ENCODE peak calls at places on chromosomes 13 and 19, in six cellular contexts. V is thoracic aorta, M is uterus, J is WERI-Rb-1, A is HCT116, C is pancreas. X is an unnamed sample.

GRCh38 chr13:48156466-48156865 is 61.6 kb upstream of the MED4 start:
- DNase-seq in V (no peak), M (no peak), J (no peak), A (peak; percentile 13), C (no peak), X (peak; percentile 35)

GRCh38 chr13:24626449-24626848 is 53.8 kb upstream of the ATP12A start:
- DNase-seq in V (no peak), M (no peak), J (no peak), A (no peak), C (no peak), X (no peak)

GRCh38 chr19:49213791-49214190 is 56.2 kb downstream of the TRPM4 start:
- DNase-seq in V (no peak), M (no peak), J (no peak), A (no peak), C (no peak), X (peak; percentile 25)

GRCh38 chr13:95156208-95156607 is 145.0 kb downstream of the ABCC4 start:
- DNase-seq in V (no peak), M (no peak), J (no peak), A (no peak), C (no peak), X (no peak)

GRCh38 chr13:44298314-44298713 is 75.3 kb upstream of the SERP2 start:
- DNase-seq in V (no peak), M (no peak), J (no peak), A (no peak), C (no peak), X (no peak)

GRCh38 chr13:44234566-44234965 is 139.1 kb upstream of the SERP2 start:
- DNase-seq in V (no peak), M (no peak), J (no peak), A (no peak), C (no peak), X (no peak)

GRCh38 chr13:101397742-101398141 is 18.6 kb downstream of the NALCN start:
- DNase-seq in V (no peak), M (no peak), J (no peak), A (no peak), C (no peak), X (no peak)

GRCh38 chr13:47904239-47904638 is 96.8 kb downstream of the SUCLA2 start:
- DNase-seq in V (no peak), M (peak; percentile 43), J (no peak), A (no peak), C (no peak), X (no peak)

GRCh38 chr19:4338441-4339350 is at the start of gene STAP2:
- DNase-seq in V (no peak), M (no peak), J (peak; percentile 63), A (no peak), C (peak; percentile 71), X (peak; percentile 78)

GRCh38 chr13:35552172-35552844 is 75.8 kb upstream of the MAB21L1 start:
- DNase-seq in V (no peak), M (no peak), J (no peak), A (no peak), C (no peak), X (no peak)

GRCh38 chr13:52125547-52125946 is 3.3 kb downstream of the NEK5 start:
- DNase-seq in V (no peak), M (no peak), J (no peak), A (no peak), C (no peak), X (no peak)

GRCh38 chr13:43153436-43154082 is 130.2 kb downstream of the DNAJC15 start:
- DNase-seq in V (no peak), M (no peak), J (no peak), A (no peak), C (no peak), X (peak; percentile 6)

GRCh38 chr13:23678768-23679167 is 108.6 kb downstream of the TNFRSF19 start:
- DNase-seq in V (no peak), M (no peak), J (no peak), A (no peak), C (no peak), X (no peak)

GRCh38 chr13:20231839-20232555 is at the start of gene GJB6:
- DNase-seq in V (no peak), M (no peak), J (no peak), A (no peak), C (no peak), X (peak; percentile 39)

GRCh38 chr13:19622189-19622588 is 11.3 kb upstream of the MPHOSPH8 start:
- DNase-seq in V (no peak), M (no peak), J (no peak), A (no peak), C (no peak), X (no peak)

GRCh38 chr13:28586585-28587540 is 72.1 kb upstream of the POMP start:
- DNase-seq in V (no peak), M (no peak), J (no peak), A (no peak), C (no peak), X (no peak)

GRCh38 chr13:65677906-65678305 is 1552.2 kb downstream of the PCDH9 start:
- DNase-seq in V (no peak), M (no peak), J (no peak), A (peak; percentile 12), C (no peak), X (no peak)

GRCh38 chr13:20148501-20149183 is 12.2 kb downstream of the GJA3 start:
- DNase-seq in V (no peak), M (no peak), J (no peak), A (no peak), C (no peak), X (no peak)

GRCh38 chr19:38528931-38529330 is 88.8 kb downstream of the MAP4K1 start:
- DNase-seq in V (no peak), M (no peak), J (no peak), A (no peak), C (no peak), X (no peak)

GRCh38 chr19:10864538-10864899 is 6.8 kb upstream of the CARM1 start:
- DNase-seq in V (peak; percentile 45), M (peak; percentile 85), J (peak; percentile 87), A (peak; percentile 56), C (peak; percentile 89), X (peak; percentile 81)
- TF ChIP-seq CTCF in V (peak; percentile 85), M (peak; percentile 91), J (peak; percentile 87), A (peak; percentile 89), C (peak; percentile 80), X (peak; percentile 62)

GRCh38 chr19:55165952-55166529 is 372 bp downstream of the DNAAF3 start:
- DNase-seq in V (no peak), M (peak; percentile 45), J (peak; percentile 90), A (peak; percentile 86), C (peak; percentile 67), X (peak; percentile 94)
- TF ChIP-seq CTCF in V (no peak), M (peak; percentile 38), J (peak; percentile 75), A (peak; percentile 98), C (no peak), X (peak; percentile 66)

GRCh38 chr13:112930192-112930591 is 38.8 kb upstream of the MCF2L start:
- DNase-seq in V (no peak), M (no peak), J (no peak), A (no peak), C (no peak), X (no peak)

GRCh38 chr13:112929778-112930055 is 39.3 kb upstream of the MCF2L start:
- DNase-seq in V (no peak), M (no peak), J (no peak), A (no peak), C (no peak), X (no peak)

GRCh38 chr13:112932971-112933370 is 36.0 kb upstream of the MCF2L start:
- DNase-seq in V (no peak), M (no peak), J (no peak), A (no peak), C (no peak), X (no peak)

GRCh38 chr13:112928958-112929777 is 39.8 kb upstream of the MCF2L start:
- DNase-seq in V (no peak), M (no peak), J (no peak), A (no peak), C (peak; percentile 47), X (peak; percentile 11)

DNA sequence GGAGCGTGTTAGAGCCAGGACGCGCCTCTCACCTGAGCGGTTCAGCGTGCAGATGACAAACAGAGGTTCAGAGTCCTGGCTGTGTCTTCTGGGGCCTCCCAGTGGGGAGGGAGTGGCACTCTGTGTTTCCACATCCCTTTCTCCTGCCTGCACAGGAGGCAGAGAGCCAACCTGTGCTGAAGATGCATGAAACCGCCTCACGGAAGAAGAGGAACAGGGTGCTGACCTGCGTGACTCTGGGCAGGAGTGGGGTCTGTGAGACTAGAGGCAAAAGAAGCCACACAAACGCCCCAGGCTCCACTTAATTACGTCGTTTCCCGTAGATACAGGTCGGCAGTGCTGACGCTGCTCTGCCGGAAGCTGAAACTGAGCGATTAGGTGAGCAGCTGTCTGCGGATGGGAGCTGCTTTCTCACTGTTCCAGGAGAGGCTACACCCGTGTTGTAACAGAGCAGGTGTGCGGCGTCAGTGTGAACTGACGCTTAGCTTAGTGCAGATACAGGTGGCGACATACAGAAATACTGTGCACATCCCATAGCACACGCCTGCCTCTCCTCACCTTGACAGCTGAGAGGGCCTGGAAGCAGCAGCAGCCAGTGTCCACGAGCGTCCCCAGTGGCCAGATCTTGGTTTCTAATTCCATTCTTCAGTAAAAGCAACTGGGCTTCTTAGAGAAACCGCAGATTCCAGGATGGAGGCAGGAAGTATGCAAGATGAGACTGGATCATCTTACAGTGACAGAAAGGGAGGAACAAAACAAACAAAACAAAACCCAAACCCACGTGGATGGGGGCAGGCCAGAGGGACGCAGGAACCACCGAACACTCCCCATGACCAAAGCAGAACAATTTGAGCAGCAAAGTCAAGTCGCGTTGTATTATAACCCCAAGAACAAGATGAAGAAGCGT is 37.7 kb upstream of the MCF2L start:
- DNase-seq in V (no peak), M (no peak), J (peak; percentile 88), A (peak; percentile 46), C (no peak), X (peak; percentile 44)
- TF ChIP-seq CTCF in V (peak; percentile 13), M (no peak), J (peak; percentile 97), A (peak; percentile 43), C (no peak), X (no peak)

GRCh38 chr19:45526971-45527370 is 19.7 kb downstream of the VASP start:
- DNase-seq in V (no peak), M (no peak), J (no peak), A (no peak), C (no peak), X (no peak)

GRCh38 chr19:45528149-45528743 is 21.0 kb downstream of the VASP start:
- DNase-seq in V (no peak), M (no peak), J (peak; percentile 45), A (no peak), C (peak; percentile 68), X (peak; percentile 72)

GRCh38 chr19:45531349-45531748 is 24.1 kb downstream of the VASP start:
- DNase-seq in V (no peak), M (no peak), J (no peak), A (no peak), C (no peak), X (no peak)

GRCh38 chr19:45527731-45528130 is 20.5 kb downstream of the VASP start:
- DNase-seq in V (no peak), M (no peak), J (no peak), A (no peak), C (peak; percentile 35), X (peak; percentile 16)

DNA sequence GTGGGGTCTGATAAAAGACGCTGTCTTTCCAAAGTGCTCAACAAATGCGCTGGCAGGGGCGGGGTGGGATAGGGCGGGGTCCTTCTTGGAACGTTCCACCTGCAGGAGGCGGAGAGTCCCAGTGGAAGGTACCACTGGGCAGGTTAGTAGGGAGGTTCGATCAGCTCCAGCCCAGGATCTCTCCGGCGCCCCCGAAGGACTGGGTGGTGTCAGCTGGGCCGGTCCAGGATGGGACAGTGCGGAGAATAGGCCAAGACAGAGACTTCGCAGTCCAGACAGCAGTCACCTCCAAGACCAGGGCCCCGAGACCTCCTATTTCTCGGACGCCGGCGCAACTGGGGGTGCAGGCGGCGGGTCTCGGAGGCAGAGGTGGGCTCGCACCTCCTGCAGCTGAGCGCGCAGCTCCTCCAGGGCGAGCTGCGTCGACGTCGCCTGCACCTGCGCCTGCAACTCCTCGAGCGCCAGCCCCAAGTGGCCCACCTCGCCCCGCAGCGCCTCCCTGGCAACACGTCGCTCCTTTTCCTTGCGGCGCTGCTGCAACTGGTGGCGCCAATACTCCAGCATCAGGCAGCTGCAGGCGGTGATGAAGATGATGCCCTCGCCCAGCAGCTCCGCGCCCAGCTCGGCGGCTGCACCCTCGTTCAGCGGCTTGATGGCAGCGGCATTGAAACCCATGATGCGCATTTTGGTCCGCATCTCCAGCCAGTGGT is 21.6 kb downstream of the VASP start:
- DNase-seq in V (no peak), M (no peak), J (no peak), A (no peak), C (peak; percentile 76), X (peak; percentile 51)
- TF ChIP-seq CTCF in V (no peak), M (no peak), J (no peak), A (no peak), C (no peak), X (no peak)

X was measured in Calu3.